ENCODE peak calls at places on chromosomes 3 and 15, in five cellular contexts. Z is ovary, U is tibial nerve, M is uterus, V is stomach. C is an unnamed sample.

GRCh38 chr15:89143503-89144162 is 55.4 kb downstream of the ABHD2 start:
- DNase-seq in Z (no peak), U (no peak), M (no peak), V (no peak), C (no peak)

GRCh38 chr3:149227591-149228268 is 6.1 kb upstream of the CP start:
- DNase-seq in Z (no peak), U (no peak), M (no peak), V (no peak), C (no peak)

GRCh38 chr15:60993008-60993407 is 236.1 kb downstream of the RORA start:
- DNase-seq in Z (no peak), U (no peak), M (no peak), V (no peak), C (no peak)

GRCh38 chr3:11236588-11237461 is 35.4 kb upstream of the ATG7 start:
- DNase-seq in Z (peak; percentile 66), U (peak; percentile 41), M (peak; percentile 43), V (peak; percentile 80), C (peak; percentile 35)

GRCh38 chr15:73607405-73607804 is 25.8 kb downstream of the NPTN start:
- DNase-seq in Z (no peak), U (no peak), M (no peak), V (no peak), C (no peak)

GRCh38 chr3:195873281-195873887 is 35.0 kb downstream of the TNK2 start:
- DNase-seq in Z (no peak), U (no peak), M (no peak), V (no peak), C (no peak)

GRCh38 chr3:35908366-35909232 is 269.3 kb downstream of the ARPP21 start:
- DNase-seq in Z (peak; percentile 16), U (peak; percentile 34), M (no peak), V (peak; percentile 67), C (no peak)

GRCh38 chr3:37386627-37387230 is 212.3 kb upstream of the LRRFIP2 start:
- DNase-seq in Z (no peak), U (no peak), M (no peak), V (no peak), C (no peak)

GRCh38 chr15:72118400-72118978 is at the start of gene SENP8:
- DNase-seq in Z (no peak), U (no peak), M (no peak), V (no peak), C (no peak)

GRCh38 chr3:177725165-177725564 is 527.9 kb upstream of the TBL1XR1 start:
- DNase-seq in Z (no peak), U (no peak), M (no peak), V (no peak), C (no peak)

GRCh38 chr15:70856177-70856883 is 2.4 kb upstream of the LARP6 start:
- DNase-seq in Z (no peak), U (no peak), M (no peak), V (no peak), C (no peak)

GRCh38 chr3:141737828-141738635 is at the start of gene RNF7:
- DNase-seq in Z (peak; percentile 96), U (peak; percentile 92), M (peak; percentile 98), V (peak; percentile 96), C (peak; percentile 99)

GRCh38 chr3:122102191-122102935 is 47.2 kb downstream of the CD86 start:
- DNase-seq in Z (no peak), U (no peak), M (no peak), V (no peak), C (no peak)

GRCh38 chr3:152834354-152835310 is at the start of gene P2RY1:
- DNase-seq in Z (peak; percentile 79), U (peak; percentile 20), M (peak; percentile 72), V (peak; percentile 50), C (peak; percentile 69)

GRCh38 chr3:123870033-123870432 is 14.1 kb downstream of the MYLK start:
- DNase-seq in Z (no peak), U (no peak), M (no peak), V (no peak), C (no peak)

GRCh38 chr3:59759298-59760169 is 709.7 kb upstream of the CFAP20DC start:
- DNase-seq in Z (no peak), U (no peak), M (no peak), V (no peak), C (no peak)

GRCh38 chr15:60682115-60682514 is 203.2 kb upstream of the ICE2 start:
- DNase-seq in Z (no peak), U (no peak), M (no peak), V (no peak), C (no peak)

GRCh38 chr15:57555270-57555669 is 36.4 kb upstream of the MYZAP start:
- DNase-seq in Z (no peak), U (no peak), M (no peak), V (no peak), C (no peak)

GRCh38 chr3:64578384-64578783 is 109.4 kb downstream of the ADAMTS9 start:
- DNase-seq in Z (no peak), U (no peak), M (no peak), V (no peak), C (no peak)

GRCh38 chr3:120168038-120168437 is 73.8 kb upstream of the GSK3B start:
- DNase-seq in Z (no peak), U (no peak), M (no peak), V (no peak), C (no peak)

GRCh38 chr15:68315495-68316007 is 38.0 kb downstream of the FEM1B start:
- DNase-seq in Z (no peak), U (no peak), M (peak; percentile 16), V (peak; percentile 13), C (peak; percentile 19)

GRCh38 chr3:160564949-160565441 is 376 bp downstream of the KPNA4 start:
- DNase-seq in Z (no peak), U (no peak), M (no peak), V (peak; percentile 70), C (peak; percentile 82)

GRCh38 chr15:71632571-71633195 is 177.7 kb upstream of the NR2E3 start:
- DNase-seq in Z (no peak), U (no peak), M (no peak), V (no peak), C (no peak)

GRCh38 chr3:14565791-14566588 is 25.8 kb upstream of the GRIP2 start:
- DNase-seq in Z (no peak), U (no peak), M (no peak), V (peak; percentile 35), C (no peak)

GRCh38 chr3:63960048-63960711 is 48.0 kb upstream of the SCAANT1 start:
- DNase-seq in Z (no peak), U (no peak), M (peak; percentile 28), V (peak; percentile 43), C (no peak)

GRCh38 chr3:134081211-134081610 is 51.5 kb upstream of the SLCO2A1 start:
- DNase-seq in Z (no peak), U (no peak), M (no peak), V (no peak), C (no peak)

GRCh38 chr3:9397911-9398714 is 698 bp downstream of the SETD5 start:
- DNase-seq in Z (peak; percentile 70), U (peak; percentile 14), M (peak; percentile 47), V (peak; percentile 43), C (peak; percentile 40)

GRCh38 chr3:42014949-42015533 is 53.1 kb upstream of the ULK4 start:
- DNase-seq in Z (peak; percentile 44), U (no peak), M (peak; percentile 37), V (peak; percentile 37), C (peak; percentile 66)

GRCh38 chr3:42012378-42012934 is 50.6 kb upstream of the ULK4 start:
- DNase-seq in Z (no peak), U (no peak), M (no peak), V (no peak), C (no peak)

GRCh38 chr3:42014443-42014945 is 52.6 kb upstream of the ULK4 start:
- DNase-seq in Z (no peak), U (no peak), M (no peak), V (no peak), C (no peak)

GRCh38 chr3:42012935-42013651 is 51.2 kb upstream of the ULK4 start:
- DNase-seq in Z (peak; percentile 75), U (no peak), M (peak; percentile 65), V (peak; percentile 82), C (peak; percentile 91)

DNA sequence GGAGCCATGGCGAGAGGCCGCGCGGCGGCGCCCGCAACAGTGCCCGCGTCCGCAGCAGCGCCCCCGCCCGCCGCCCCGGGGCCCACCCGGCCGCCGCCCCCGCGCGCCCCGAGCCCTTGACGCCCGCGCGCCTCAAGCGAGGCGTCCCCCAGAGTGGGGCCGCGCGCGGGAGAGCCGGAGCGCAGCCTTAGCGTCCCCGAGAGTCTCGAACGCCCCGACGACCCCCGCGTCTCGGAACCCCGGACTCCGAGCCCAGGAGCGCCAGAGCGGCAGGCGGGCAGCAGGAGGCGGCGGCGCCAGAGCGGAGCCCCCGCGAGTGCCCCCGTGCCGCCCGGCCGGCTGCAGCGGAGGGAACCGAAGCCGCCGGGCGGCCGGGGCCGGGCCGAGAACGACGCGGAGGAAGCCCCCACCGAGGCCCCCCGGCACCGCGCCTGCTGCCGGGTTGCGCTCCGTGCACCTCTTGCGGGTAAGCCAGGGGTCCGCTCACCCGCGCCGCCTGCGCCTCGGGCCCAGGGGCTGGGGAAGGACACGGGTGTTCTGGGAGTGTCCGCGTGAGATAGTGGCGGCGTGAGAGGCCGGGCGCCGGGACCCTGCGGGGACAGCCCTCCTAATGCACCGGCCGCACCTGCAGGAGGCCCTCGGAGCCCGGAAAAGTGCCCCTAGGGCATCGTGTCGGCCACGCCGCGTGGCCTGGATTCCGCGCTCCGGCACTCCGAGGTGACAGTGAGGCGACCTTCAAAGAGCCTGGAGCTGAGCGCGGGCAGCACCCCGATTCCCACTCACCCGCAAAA is 51.9 kb upstream of the ULK4 start:
- DNase-seq in Z (peak; percentile 52), U (no peak), M (peak; percentile 35), V (peak; percentile 46), C (peak; percentile 44)
- TF ChIP-seq CTCF in Z (no peak), U (no peak), M (peak; percentile 12), V (no peak), C (no peak)

DNA sequence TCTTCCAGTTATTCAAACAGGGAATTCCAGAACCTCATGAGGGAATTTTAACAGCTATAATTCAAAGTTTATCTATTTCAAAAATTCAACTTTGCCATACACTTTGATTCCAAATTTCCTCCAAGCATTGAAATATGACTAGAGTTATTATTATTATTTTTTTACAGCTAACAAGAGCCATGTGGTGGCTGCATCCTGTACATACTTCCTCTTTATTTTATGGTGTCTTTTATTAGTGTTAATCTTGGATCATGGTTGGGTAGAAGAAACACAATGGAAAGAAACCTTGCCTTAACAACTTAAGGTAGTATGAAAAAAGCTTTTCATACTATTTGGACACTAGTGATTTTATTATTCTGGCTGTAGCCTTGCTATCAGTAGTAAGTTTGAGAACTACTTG is 52.7 kb downstream of the TFG start:
- DNase-seq in Z (no peak), U (no peak), M (no peak), V (no peak), C (no peak)
- H3K27me3 ChIP-seq in Z (no peaks in the 10 kb centered on the region), U (no peaks in the 10 kb centered on the region), M (no peaks in the 10 kb centered on the region), V (no peaks in the 10 kb centered on the region), C (no peaks in the 10 kb centered on the region)

DNA sequence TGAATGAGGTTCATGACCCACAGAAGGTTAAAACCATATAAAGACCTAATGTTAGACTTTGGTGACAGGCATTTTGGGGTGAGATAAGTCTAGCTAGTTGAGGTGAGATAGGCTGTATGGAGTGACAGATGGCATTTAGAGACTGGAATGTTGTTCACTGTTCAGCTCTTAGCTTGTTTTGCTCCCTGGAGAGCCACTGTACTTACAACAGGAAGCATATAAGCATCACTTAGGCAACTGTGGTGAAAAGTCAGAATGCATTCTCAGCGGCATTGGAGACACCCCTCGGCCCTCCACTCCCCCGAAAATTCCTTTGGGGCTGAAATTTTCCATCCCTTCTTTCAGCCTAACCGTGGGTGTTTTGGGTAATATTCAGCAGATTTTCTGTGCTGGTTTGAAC is 73.4 kb downstream of the SLCO3A1 start:
- DNase-seq in Z (no peak), U (no peak), M (no peak), V (no peak), C (no peak)
- H3K27ac ChIP-seq in Z (no peak overlapping the region), U (no peak overlapping the region), M (peak overlapping the region; percentile 17), V (peak overlapping the region; percentile 16), C (peak overlapping the region; percentile 50)

GRCh38 chr3:16249336-16249735 is 15.4 kb downstream of the DPH3 start:
- DNase-seq in Z (no peak), U (no peak), M (no peak), V (no peak), C (no peak)
- TF ChIP-seq CTCF in Z (no peak), U (no peak), M (no peak), V (no peak), C (no peak)

C was measured in heart left ventricle.